ENCODE peak calls at places on chromosomes 5 and 9, in ten cellular contexts. X is body of pancreas; W is dorsolateral prefrontal cortex; O is right atrium auricular region; G is psoas muscle; P is stomach; R is endodermal cell; M is uterus; I is SK-N-SH; H is CD8-positive, alpha-beta T cell. U is an unnamed sample. For H3K27me3, the result is how much of the 10 kb centered on the place peaks cover.

GRCh38 chr5:1804001-1804690 is 2.9 kb downstream of the NDUFS6 start:
- DNase-seq in X (no peak), R (no peak), W (no peak), M (no peak), I (no peak), O (no peak), H (no peak), P (no peak), G (no peak), U (no peak)

GRCh38 chr5:98364549-98364948 is 408.9 kb upstream of the RGMB start:
- DNase-seq in O (no peak), X (no peak), H (no peak), G (no peak), R (no peak), I (no peak), M (no peak), W (no peak), P (no peak), U (no peak)

GRCh38 chr5:159902444-159903121 is 13.7 kb upstream of the ADRA1B start:
- DNase-seq in G (no peak), M (no peak), O (no peak), I (no peak), R (no peak), H (no peak), P (no peak), X (no peak), W (no peak), U (no peak)

GRCh38 chr9:109793196-109793595 is 13.2 kb downstream of the PALM2AKAP2 start:
- DNase-seq in X (no peak), G (no peak), M (peak), I (no peak), O (no peak), R (no peak), P (no peak), W (no peak), H (no peak), U (no peak)

GRCh38 chr9:133956520-133957076 is 35.5 kb downstream of the VAV2 start:
- DNase-seq in M (no peak), W (no peak), X (peak), H (no peak), O (no peak), G (peak), R (peak), P (no peak), I (peak), U (no peak)

GRCh38 chr5:81052325-81052724 is 92.2 kb downstream of the RASGRF2 start:
- DNase-seq in X (no peak), W (no peak), O (no peak), H (no peak), P (no peak), R (no peak), G (no peak), I (no peak), M (no peak), U (no peak)

GRCh38 chr9:71758277-71758676 is 10.0 kb downstream of the CEMIP2 start:
- DNase-seq in X (peak), W (no peak), G (no peak), H (no peak), M (no peak), R (peak), P (no peak), O (no peak), I (no peak), U (no peak)

GRCh38 chr9:14021871-14022525 is 291.9 kb downstream of the NFIB start:
- DNase-seq in W (no peak), X (no peak), R (no peak), H (no peak), M (no peak), G (no peak), I (no peak), O (no peak), P (no peak), U (no peak)

GRCh38 chr9:127505396-127506116 is 54.2 kb downstream of the LRSAM1 start:
- DNase-seq in M (no peak), I (peak), W (no peak), O (no peak), X (no peak), P (no peak), R (peak), H (no peak), G (no peak), U (no peak)

GRCh38 chr9:89312154-89312616 is 1.2 kb downstream of the CKS2 start:
- DNase-seq in G (no peak), X (no peak), H (no peak), M (no peak), W (no peak), I (peak), R (no peak), P (no peak), O (no peak), U (no peak)

GRCh38 chr9:33619666-33620404 is 95.8 kb downstream of the ANKRD18B start:
- DNase-seq in G (no peak), R (peak), O (no peak), X (no peak), W (no peak), M (no peak), P (no peak), H (no peak), I (no peak), U (no peak)

GRCh38 chr9:99824378-99825157 is 2.9 kb downstream of the NR4A3 start:
- DNase-seq in P (peak), X (no peak), W (no peak), I (peak), H (peak), G (no peak), M (peak), R (peak), O (no peak), U (peak)

GRCh38 chr9:125376261-125377226 is 114.9 kb downstream of the GAPVD1 start:
- DNase-seq in H (no peak), P (no peak), W (no peak), G (no peak), O (no peak), I (peak), X (peak), R (no peak), M (no peak), U (no peak)

GRCh38 chr9:98607787-98608186 is 100.9 kb downstream of the GABBR2 start:
- DNase-seq in G (no peak), H (no peak), X (no peak), O (no peak), P (no peak), R (no peak), I (no peak), W (no peak), M (no peak), U (no peak)

GRCh38 chr9:35813434-35814105 is 1.3 kb downstream of the HINT2 start:
- DNase-seq in M (no peak), I (peak), W (no peak), R (peak), H (no peak), X (no peak), P (no peak), G (no peak), O (no peak), U (no peak)

GRCh38 chr9:94588681-94589080 is 4.9 kb downstream of the FBP2 start:
- DNase-seq in M (no peak), R (no peak), X (no peak), H (no peak), I (no peak), O (no peak), W (no peak), G (no peak), P (no peak), U (no peak)

DNA sequence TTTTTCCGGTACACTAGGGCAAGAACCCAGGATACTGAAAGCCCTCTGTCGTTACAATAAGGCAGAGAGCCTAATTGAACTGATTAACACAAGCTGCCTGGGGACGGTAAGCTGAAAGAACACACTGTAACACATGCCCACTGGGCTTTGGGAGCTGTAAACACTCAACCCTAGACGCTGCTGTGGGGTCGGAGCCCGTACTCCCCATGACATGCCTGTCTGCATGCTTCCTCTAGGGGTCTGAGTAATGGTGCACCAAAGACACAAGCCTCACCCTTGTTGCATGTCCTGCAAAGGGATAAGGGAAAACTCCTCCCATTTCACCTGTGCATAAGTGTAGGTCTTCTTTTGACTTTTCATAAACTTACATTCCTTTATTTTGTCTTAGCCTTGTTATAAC is 194.0 kb downstream of the FBXL7 start:
- DNase-seq in G (no peak), W (no peak), X (no peak), M (no peak), R (peak), O (no peak), P (no peak), I (no peak), H (no peak), U (no peak)
- TF ChIP-seq CTCF in G (no peak), W (no peak), X (no peak), M (no peak), R (peak), O (no peak), P (no peak), I (no peak), H (no peak), U (no peak)

DNA sequence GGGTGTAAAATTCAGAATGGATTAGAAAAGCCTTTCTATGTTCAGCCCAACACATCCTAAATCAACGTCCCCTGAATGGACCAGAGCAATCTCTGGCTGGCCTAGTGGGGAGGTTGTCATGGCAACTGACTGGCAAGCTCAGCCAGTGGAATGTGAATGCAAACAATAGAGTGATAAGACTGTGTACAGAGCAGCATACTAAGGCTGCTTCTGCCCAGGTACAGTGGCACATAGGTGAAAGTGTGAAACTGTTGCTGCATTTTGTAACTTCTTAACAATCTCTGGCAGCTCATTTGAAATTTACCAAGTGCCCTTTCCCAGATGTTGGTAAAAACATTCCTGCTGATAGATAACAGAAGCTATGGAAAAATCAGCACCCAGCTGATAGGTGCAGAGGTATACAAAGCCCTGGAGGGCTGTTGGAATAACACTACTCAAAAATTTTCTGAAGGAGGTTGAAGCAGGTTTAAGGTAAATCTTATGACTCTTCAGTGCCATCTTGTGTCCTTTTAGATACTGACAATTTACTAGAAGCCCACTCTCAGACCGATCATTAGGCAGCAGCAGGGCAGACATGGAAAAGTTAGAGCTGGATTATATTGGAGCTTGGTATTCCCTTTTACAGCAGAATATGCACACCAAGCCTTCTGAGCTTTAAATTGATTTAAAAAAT is 267.3 kb downstream of the RAB3C start:
- DNase-seq in I (peak), P (peak), R (peak), G (no peak), X (peak), W (no peak), H (no peak), M (no peak), O (no peak), U (no peak)
- H3K27ac ChIP-seq in I (no peak), P (no peak), R (peak), G (no peak), X (peak), W (no peak), H (no peak), M (no peak), O (no peak), U (no peak)

GRCh38 chr5:92906798-92907380 is 674.1 kb downstream of the NR2F1-AS1 start:
- DNase-seq in H (no peak), G (no peak), O (no peak), P (no peak), W (no peak), R (no peak), M (no peak), X (no peak), I (no peak), U (no peak)

GRCh38 chr5:92908952-92909351 is 672.1 kb downstream of the NR2F1-AS1 start:
- DNase-seq in M (no peak), H (no peak), X (no peak), I (no peak), P (no peak), O (no peak), R (no peak), G (no peak), W (no peak), U (no peak)

GRCh38 chr5:92899611-92900010 is 681.4 kb downstream of the NR2F1-AS1 start:
- DNase-seq in I (no peak), W (no peak), H (no peak), R (no peak), P (no peak), O (no peak), M (no peak), X (no peak), G (no peak), U (no peak)

GRCh38 chr5:92907914-92908606 is 673.0 kb downstream of the NR2F1-AS1 start:
- DNase-seq in X (no peak), I (no peak), W (no peak), P (no peak), O (no peak), G (no peak), R (no peak), H (no peak), M (no peak), U (no peak)

GRCh38 chr5:92904021-92904420 is 677.0 kb downstream of the NR2F1-AS1 start:
- DNase-seq in I (no peak), R (no peak), M (no peak), P (no peak), H (no peak), W (no peak), O (no peak), X (no peak), G (no peak), U (no peak)
- H3K27me3 ChIP-seq in I (under half), R (under half), M (under half), P (under half), H (under half), W (under half), O (under half), X (under half), G (under half), U (under half)

GRCh38 chr5:79890871-79891249 is 100.2 kb downstream of the MTX3 start:
- DNase-seq in O (no peak), H (no peak), X (no peak), P (no peak), W (no peak), R (no peak), I (no peak), M (no peak), G (no peak), U (no peak)
- TF ChIP-seq CTCF in O (no peak), H (no peak), X (no peak), P (no peak), W (no peak), R (peak), I (no peak), M (no peak), G (no peak), U (no peak)

U was measured in CD4-positive, alpha-beta T cell.